ENCODE peak calls at places on chromosome 10, in five cellular contexts. One of them, this sample, is unnamed.

GRCh38 chr10:132516771-132517725 is 20.5 kb upstream of the INPP5A start:
- DNase-seq in ovary: peak
- DNase-seq in A549: peak
- DNase-seq in esophagus squamous epithelium: no peak
- DNase-seq in NB4: peak
- DNase-seq in this sample: no peak

GRCh38 chr10:69958232-69958902 is 94.3 kb upstream of the MACROH2A2 start:
- DNase-seq in esophagus squamous epithelium: no peak
- DNase-seq in NB4: peak
- DNase-seq in A549: peak
- DNase-seq in ovary: no peak
- DNase-seq in this sample: peak

GRCh38 chr10:6321880-6322279 is 119.1 kb downstream of the PFKFB3 start:
- DNase-seq in esophagus squamous epithelium: no peak
- DNase-seq in ovary: no peak
- DNase-seq in NB4: peak
- DNase-seq in A549: peak
- DNase-seq in this sample: no peak

GRCh38 chr10:89476676-89477075 is 58.7 kb downstream of the SLC16A12 start:
- DNase-seq in A549: peak
- DNase-seq in NB4: no peak
- DNase-seq in esophagus squamous epithelium: no peak
- DNase-seq in ovary: no peak
- DNase-seq in this sample: no peak

GRCh38 chr10:58385784-58386112 is 538 bp downstream of the TFAM start:
- DNase-seq in A549: peak
- DNase-seq in ovary: no peak
- DNase-seq in esophagus squamous epithelium: no peak
- DNase-seq in NB4: peak
- DNase-seq in this sample: peak

GRCh38 chr10:118662228-118663035 is 67.0 kb upstream of the PRLHR start:
- DNase-seq in NB4: no peak
- DNase-seq in A549: no peak
- DNase-seq in esophagus squamous epithelium: no peak
- DNase-seq in ovary: no peak
- DNase-seq in this sample: no peak

GRCh38 chr10:86630079-86630478 is 24.3 kb upstream of the OPN4 start:
- DNase-seq in NB4: no peak
- DNase-seq in esophagus squamous epithelium: no peak
- DNase-seq in A549: no peak
- DNase-seq in ovary: no peak
- DNase-seq in this sample: no peak

GRCh38 chr10:69239106-69239505 is 19.0 kb downstream of the HKDC1 start:
- DNase-seq in NB4: no peak
- DNase-seq in esophagus squamous epithelium: no peak
- DNase-seq in ovary: no peak
- DNase-seq in A549: no peak
- DNase-seq in this sample: peak

GRCh38 chr10:34141032-34141431 is 674.1 kb downstream of the PARD3 start:
- DNase-seq in esophagus squamous epithelium: no peak
- DNase-seq in A549: no peak
- DNase-seq in NB4: no peak
- DNase-seq in ovary: no peak
- DNase-seq in this sample: no peak

GRCh38 chr10:114751856-114752255 is 69.7 kb upstream of the FHIP2A start:
- DNase-seq in A549: no peak
- DNase-seq in ovary: no peak
- DNase-seq in esophagus squamous epithelium: no peak
- DNase-seq in NB4: no peak
- DNase-seq in this sample: no peak

GRCh38 chr10:89665302-89665701 is 20.3 kb upstream of the PANK1 start:
- DNase-seq in esophagus squamous epithelium: no peak
- DNase-seq in ovary: no peak
- DNase-seq in A549: no peak
- DNase-seq in NB4: no peak
- DNase-seq in this sample: no peak

GRCh38 chr10:125212150-125212809 is 51.9 kb upstream of the CTBP2 start:
- DNase-seq in esophagus squamous epithelium: no peak
- DNase-seq in A549: no peak
- DNase-seq in ovary: no peak
- DNase-seq in NB4: no peak
- DNase-seq in this sample: no peak

GRCh38 chr10:111277685-111278084 is 200.9 kb downstream of the ADRA2A start:
- DNase-seq in NB4: no peak
- DNase-seq in A549: no peak
- DNase-seq in esophagus squamous epithelium: no peak
- DNase-seq in ovary: no peak
- DNase-seq in this sample: no peak

GRCh38 chr10:6347391-6347951 is 144.7 kb downstream of the PFKFB3 start:
- DNase-seq in NB4: peak
- DNase-seq in A549: no peak
- DNase-seq in ovary: no peak
- DNase-seq in esophagus squamous epithelium: no peak
- DNase-seq in this sample: no peak

GRCh38 chr10:114084225-114084624 is 40.6 kb downstream of the ADRB1 start:
- DNase-seq in NB4: peak
- DNase-seq in ovary: no peak
- DNase-seq in esophagus squamous epithelium: no peak
- DNase-seq in A549: no peak
- DNase-seq in this sample: no peak

GRCh38 chr10:122154733-122155366 is 116.2 kb upstream of the BTBD16 start:
- DNase-seq in ovary: peak
- DNase-seq in esophagus squamous epithelium: no peak
- DNase-seq in NB4: no peak
- DNase-seq in A549: no peak
- DNase-seq in this sample: no peak

GRCh38 chr10:22752272-22752671 is 37.9 kb upstream of the PIP4K2A start:
- DNase-seq in esophagus squamous epithelium: no peak
- DNase-seq in ovary: no peak
- DNase-seq in A549: no peak
- DNase-seq in NB4: no peak
- DNase-seq in this sample: no peak

GRCh38 chr10:6164271-6165095 is 38.2 kb upstream of the PFKFB3 start:
- DNase-seq in NB4: no peak
- DNase-seq in A549: no peak
- DNase-seq in esophagus squamous epithelium: no peak
- DNase-seq in ovary: no peak
- DNase-seq in this sample: peak

GRCh38 chr10:133159950-133160812 is at the start of gene KNDC1:
- DNase-seq in esophagus squamous epithelium: no peak
- DNase-seq in A549: no peak
- DNase-seq in NB4: peak
- DNase-seq in ovary: peak
- DNase-seq in this sample: peak

GRCh38 chr10:104323721-104324686 is 14.3 kb downstream of the ITPRIP start:
- DNase-seq in NB4: peak
- DNase-seq in ovary: peak
- DNase-seq in A549: no peak
- DNase-seq in esophagus squamous epithelium: no peak
- DNase-seq in this sample: peak

GRCh38 chr10:387949-388660 is 252.8 kb downstream of the ZMYND11 start:
- DNase-seq in esophagus squamous epithelium: no peak
- DNase-seq in ovary: no peak
- DNase-seq in NB4: peak
- DNase-seq in A549: no peak
- DNase-seq in this sample: no peak
- TF ChIP-seq POLR2A in esophagus squamous epithelium: no peak
- TF ChIP-seq POLR2A in ovary: no peak
- TF ChIP-seq POLR2A in NB4: no peak
- TF ChIP-seq POLR2A in A549: no peak
- TF ChIP-seq POLR2A in this sample: no peak

GRCh38 chr10:14008648-14009072 is 322.1 kb downstream of the FRMD4A start:
- DNase-seq in A549: no peak
- DNase-seq in NB4: no peak
- DNase-seq in ovary: no peak
- DNase-seq in esophagus squamous epithelium: no peak
- DNase-seq in this sample: no peak
- TF ChIP-seq POLR2A in A549: no peak
- TF ChIP-seq POLR2A in NB4: no peak
- TF ChIP-seq POLR2A in ovary: no peak
- TF ChIP-seq POLR2A in esophagus squamous epithelium: no peak
- TF ChIP-seq POLR2A in this sample: no peak

GRCh38 chr10:102599565-102600327 is 44.5 kb upstream of the TRIM8 start:
- DNase-seq in ovary: no peak
- DNase-seq in esophagus squamous epithelium: no peak
- DNase-seq in NB4: peak
- DNase-seq in A549: no peak
- DNase-seq in this sample: peak
- TF ChIP-seq POLR2A in ovary: no peak
- TF ChIP-seq POLR2A in esophagus squamous epithelium: no peak
- TF ChIP-seq POLR2A in NB4: no peak
- TF ChIP-seq POLR2A in A549: no peak
- TF ChIP-seq POLR2A in this sample: peak

GRCh38 chr10:101817542-101818118 is 614 bp downstream of the OGA start:
- DNase-seq in NB4: peak
- DNase-seq in ovary: peak
- DNase-seq in A549: peak
- DNase-seq in esophagus squamous epithelium: peak
- DNase-seq in this sample: peak
- TF ChIP-seq POLR2A in NB4: no peak
- TF ChIP-seq POLR2A in ovary: no peak
- TF ChIP-seq POLR2A in A549: no peak
- TF ChIP-seq POLR2A in esophagus squamous epithelium: peak
- TF ChIP-seq POLR2A in this sample: no peak

DNA sequence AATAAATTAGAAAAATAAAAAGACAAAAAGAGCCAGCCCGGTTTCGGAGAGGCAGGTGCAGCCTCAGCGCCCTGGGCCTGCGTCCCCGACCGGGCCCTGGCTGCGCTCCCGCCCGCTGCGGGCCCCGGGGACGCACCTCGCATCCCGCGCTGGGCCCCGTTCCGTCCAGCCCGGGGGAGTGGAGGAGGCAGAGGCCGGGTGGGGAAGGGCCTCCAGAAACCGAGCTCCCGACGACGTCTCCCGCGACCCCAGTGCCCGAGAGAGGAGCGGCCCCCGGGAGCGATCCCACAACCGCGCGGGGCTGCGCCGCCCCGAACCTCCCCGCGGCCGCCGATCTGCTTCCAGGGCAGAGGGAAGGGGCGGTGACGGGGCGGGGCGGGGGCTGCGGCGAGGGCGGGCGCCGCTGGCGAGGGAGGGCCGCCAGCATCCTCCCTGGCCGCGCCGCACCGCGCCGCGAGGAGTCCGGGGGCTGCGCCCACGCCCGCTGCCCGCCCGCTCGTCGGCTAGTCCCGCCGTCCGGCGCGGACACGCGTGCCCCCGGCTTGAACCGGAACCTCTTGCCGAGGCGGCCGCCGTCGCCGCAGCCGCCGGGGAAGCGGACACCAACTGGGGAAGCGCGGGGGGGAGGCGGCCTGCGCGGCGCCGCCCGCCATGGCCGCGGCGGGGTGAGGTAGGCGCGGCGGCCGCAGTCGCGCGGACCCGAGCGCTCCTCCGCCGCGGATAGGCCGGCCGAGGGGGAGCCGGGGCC is at the start of gene CCNY:
- DNase-seq in ovary: peak
- DNase-seq in esophagus squamous epithelium: no peak
- DNase-seq in A549: peak
- DNase-seq in NB4: peak
- DNase-seq in this sample: peak
- TF ChIP-seq POLR2A in ovary: peak
- TF ChIP-seq POLR2A in esophagus squamous epithelium: peak
- TF ChIP-seq POLR2A in A549: peak
- TF ChIP-seq POLR2A in NB4: peak
- TF ChIP-seq POLR2A in this sample: peak

DNA sequence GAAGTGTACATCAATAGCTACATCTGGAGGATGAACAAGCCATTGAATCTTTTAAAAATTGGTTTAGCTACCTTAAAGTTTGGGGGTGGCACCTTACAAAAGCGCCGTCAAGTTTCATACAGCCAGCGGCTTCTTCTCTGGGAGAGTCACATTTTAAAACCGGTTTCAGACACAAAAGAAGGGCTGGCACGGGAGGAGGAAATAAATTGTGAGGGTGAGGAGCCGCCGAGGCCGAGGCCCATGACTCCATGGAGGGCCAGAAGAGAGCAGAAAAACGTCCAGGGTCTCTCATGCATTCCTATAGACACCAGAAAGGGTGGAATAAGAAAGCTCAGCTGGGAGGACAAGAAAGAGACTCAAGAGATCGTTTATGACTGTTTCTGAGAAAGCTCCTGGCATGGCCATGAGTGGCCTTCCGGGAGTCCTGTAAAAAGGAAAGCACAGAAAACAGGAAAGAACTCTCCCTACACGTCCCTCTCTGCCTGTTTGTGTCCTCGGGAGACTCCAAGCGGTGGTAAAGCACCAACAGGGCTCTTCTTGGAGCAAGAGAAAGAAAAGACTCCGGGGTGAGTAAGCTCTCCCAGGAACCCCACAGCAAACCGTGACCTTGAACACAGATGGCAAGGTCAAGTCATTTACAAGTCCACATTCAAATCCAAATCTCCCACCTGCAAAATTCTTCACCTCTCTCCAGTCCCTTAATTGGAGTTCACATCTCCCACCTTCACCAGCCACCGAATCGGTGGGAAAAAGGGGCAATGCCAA is 1.8 kb downstream of the FRAT2 start:
- DNase-seq in ovary: peak
- DNase-seq in esophagus squamous epithelium: no peak
- DNase-seq in A549: peak
- DNase-seq in NB4: peak
- DNase-seq in this sample: peak
- TF ChIP-seq POLR2A in ovary: no peak
- TF ChIP-seq POLR2A in esophagus squamous epithelium: no peak
- TF ChIP-seq POLR2A in A549: no peak
- TF ChIP-seq POLR2A in NB4: no peak
- TF ChIP-seq POLR2A in this sample: peak

DNA sequence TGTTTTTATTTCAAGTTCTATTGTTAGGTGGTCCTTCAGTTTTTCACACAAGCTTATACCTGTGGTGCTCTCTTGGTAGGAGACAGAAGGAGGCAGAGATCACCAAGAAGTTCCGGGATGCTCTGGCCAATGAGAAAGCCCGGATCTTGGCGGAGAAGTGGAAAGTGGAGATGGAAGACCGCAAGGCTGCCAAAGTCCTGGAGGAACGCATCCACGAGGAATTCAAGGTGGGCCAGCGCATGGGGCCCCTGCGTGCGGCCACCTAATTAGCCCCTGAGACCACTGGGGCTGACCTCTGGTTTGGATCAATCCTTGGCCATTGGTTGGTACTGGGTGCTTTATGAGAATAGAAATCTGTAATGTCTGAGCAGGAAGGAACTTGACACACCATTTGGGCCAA is 33.6 kb downstream of the SH2D4B start:
- DNase-seq in A549: no peak
- DNase-seq in esophagus squamous epithelium: no peak
- DNase-seq in ovary: no peak
- DNase-seq in NB4: no peak
- DNase-seq in this sample: no peak
- TF ChIP-seq POLR2A in A549: no peak
- TF ChIP-seq POLR2A in esophagus squamous epithelium: no peak
- TF ChIP-seq POLR2A in ovary: no peak
- TF ChIP-seq POLR2A in NB4: no peak
- TF ChIP-seq POLR2A in this sample: no peak